ENCODE peak calls at places on chromosome 13, in nine cellular contexts. P is body of pancreas; A is endodermal cell; F is CD4-positive, CD25-positive, alpha-beta regulatory T cell; S is SJSA1; C is naive thymus-derived CD4-positive, alpha-beta T cell; X is hepatocyte; L is mammary epithelial cell; I is aorta. Q is an unnamed sample. For H3K27me3, the result is how much of the 10 kb centered on the place peaks cover.

GRCh38 chr13:74061939-74062595 is 72.1 kb downstream of the KLF12 start:
- DNase-seq in P (no peak), A (no peak), F (peak), S (no peak), C (peak), X (no peak), L (no peak), I (no peak), Q (no peak)

GRCh38 chr13:100234006-100234405 is 145.1 kb downstream of the PCCA start:
- DNase-seq in P (no peak), A (no peak), F (no peak), S (no peak), C (no peak), X (no peak), L (no peak), I (no peak), Q (no peak)

GRCh38 chr13:44312898-44313551 is 60.6 kb upstream of the SERP2 start:
- DNase-seq in P (no peak), A (no peak), F (no peak), S (peak), C (no peak), X (no peak), L (peak), I (no peak), Q (peak)

GRCh38 chr13:73450583-73450982 is 391.8 kb downstream of the KLF5 start:
- DNase-seq in P (no peak), A (no peak), F (no peak), S (no peak), C (no peak), X (no peak), L (peak), I (no peak), Q (no peak)

GRCh38 chr13:60258349-60258748 is 94.6 kb upstream of the DIAPH3 start:
- DNase-seq in P (no peak), A (peak), F (no peak), S (no peak), C (no peak), X (no peak), L (no peak), I (no peak), Q (no peak)

GRCh38 chr13:114258589-114258988 is 22.8 kb upstream of the UPF3A start:
- DNase-seq in P (no peak), A (no peak), F (no peak), S (no peak), C (no peak), X (no peak), L (no peak), I (no peak), Q (no peak)

GRCh38 chr13:25409938-25410337 is 38.2 kb downstream of the ATP8A2 start:
- DNase-seq in P (no peak), A (no peak), F (no peak), S (no peak), C (no peak), X (no peak), L (no peak), I (no peak), Q (no peak)

GRCh38 chr13:30881191-30881651 is 24.9 kb upstream of the MEDAG start:
- DNase-seq in P (no peak), A (no peak), F (no peak), S (no peak), C (no peak), X (no peak), L (no peak), I (peak), Q (no peak)

GRCh38 chr13:59722580-59722900 is 441.2 kb downstream of the DIAPH3 start:
- DNase-seq in P (no peak), A (peak), F (no peak), S (no peak), C (no peak), X (no peak), L (no peak), I (no peak), Q (no peak)

GRCh38 chr13:73958657-73959397 is 175.4 kb downstream of the KLF12 start:
- DNase-seq in P (no peak), A (no peak), F (no peak), S (no peak), C (no peak), X (peak), L (peak), I (no peak), Q (no peak)

GRCh38 chr13:21719463-21719862 is 48.6 kb downstream of the FGF9 start:
- DNase-seq in P (no peak), A (no peak), F (no peak), S (no peak), C (no peak), X (no peak), L (no peak), I (no peak), Q (no peak)

GRCh38 chr13:35694031-35694430 is 217.5 kb upstream of the MAB21L1 start:
- DNase-seq in P (no peak), A (peak), F (no peak), S (no peak), C (no peak), X (no peak), L (no peak), I (no peak), Q (no peak)

GRCh38 chr13:102707465-102707864 is 12.6 kb upstream of the METTL21C start:
- DNase-seq in P (no peak), A (no peak), F (no peak), S (no peak), C (no peak), X (no peak), L (peak), I (no peak), Q (peak)

GRCh38 chr13:21762512-21762911 is 91.6 kb downstream of the FGF9 start:
- DNase-seq in P (no peak), A (no peak), F (no peak), S (no peak), C (no peak), X (no peak), L (no peak), I (no peak), Q (no peak)

GRCh38 chr13:23667750-23668149 is 97.5 kb downstream of the TNFRSF19 start:
- DNase-seq in P (no peak), A (no peak), F (no peak), S (no peak), C (no peak), X (no peak), L (no peak), I (no peak), Q (no peak)

GRCh38 chr13:24606486-24607170 is 73.6 kb upstream of the ATP12A start:
- DNase-seq in P (no peak), A (no peak), F (no peak), S (no peak), C (no peak), X (no peak), L (no peak), I (peak), Q (no peak)

GRCh38 chr13:99985886-99986527 is 4.4 kb downstream of the ZIC2 start:
- DNase-seq in P (no peak), A (peak), F (no peak), S (peak), C (no peak), X (no peak), L (no peak), I (no peak), Q (no peak)

GRCh38 chr13:42740753-42741152 is 40.6 kb upstream of the FAM216B start:
- DNase-seq in P (peak), A (no peak), F (no peak), S (no peak), C (no peak), X (peak), L (no peak), I (no peak), Q (no peak)

GRCh38 chr13:20391597-20392452 is 133.8 kb downstream of the CRYL1 start:
- DNase-seq in P (no peak), A (peak), F (no peak), S (no peak), C (no peak), X (no peak), L (no peak), I (no peak), Q (no peak)

GRCh38 chr13:49112782-49113525 is 107.2 kb upstream of the MLNR start:
- DNase-seq in P (no peak), A (no peak), F (no peak), S (no peak), C (no peak), X (no peak), L (no peak), I (no peak), Q (no peak)

GRCh38 chr13:56247692-56248091 is 893.0 kb upstream of the PRR20A start:
- DNase-seq in P (no peak), A (no peak), F (no peak), S (no peak), C (no peak), X (no peak), L (no peak), I (no peak), Q (no peak)

GRCh38 chr13:22960827-22961226 is 220.0 kb upstream of the SGCG start:
- DNase-seq in P (no peak), A (peak), F (no peak), S (peak), C (no peak), X (no peak), L (no peak), I (no peak), Q (no peak)

GRCh38 chr13:51978836-51979556 is 32.3 kb downstream of the ATP7B start:
- DNase-seq in P (no peak), A (no peak), F (no peak), S (no peak), C (no peak), X (peak), L (no peak), I (no peak), Q (no peak)

GRCh38 chr13:102355251-102355650 is 46.6 kb downstream of the FGF14 start:
- DNase-seq in P (no peak), A (no peak), F (no peak), S (no peak), C (no peak), X (no peak), L (peak), I (no peak), Q (no peak)

GRCh38 chr13:43363156-43363918 is 340.0 kb downstream of the DNAJC15 start:
- DNase-seq in P (no peak), A (no peak), F (no peak), S (no peak), C (no peak), X (no peak), L (no peak), I (no peak), Q (peak)

GRCh38 chr13:51834581-51835158 is 10.3 kb downstream of the TMEM272 start:
- DNase-seq in P (no peak), A (no peak), F (no peak), S (peak), C (no peak), X (no peak), L (no peak), I (no peak), Q (no peak)

GRCh38 chr13:113974304-113975281 is 717 bp upstream of the C13orf46 start:
- DNase-seq in P (no peak), A (no peak), F (no peak), S (no peak), C (no peak), X (no peak), L (no peak), I (peak), Q (no peak)

GRCh38 chr13:95643471-95643813 is 1.1 kb downstream of the DZIP1 start:
- DNase-seq in P (no peak), A (peak), F (no peak), S (no peak), C (no peak), X (peak), L (peak), I (no peak), Q (no peak)

GRCh38 chr13:108086678-108087077 is 128.7 kb downstream of the LIG4 start:
- DNase-seq in P (no peak), A (peak), F (no peak), S (no peak), C (no peak), X (peak), L (no peak), I (no peak), Q (peak)

GRCh38 chr13:106520205-106521004 is 15.1 kb downstream of the EFNB2 start:
- DNase-seq in P (no peak), A (no peak), F (no peak), S (no peak), C (no peak), X (no peak), L (no peak), I (no peak), Q (no peak)

GRCh38 chr13:97810152-97810551 is 143.3 kb upstream of the IPO5 start:
- DNase-seq in P (no peak), A (no peak), F (no peak), S (no peak), C (no peak), X (peak), L (no peak), I (no peak), Q (no peak)

GRCh38 chr13:60282708-60283107 is 114.3 kb upstream of the TDRD3 start:
- DNase-seq in P (no peak), A (no peak), F (no peak), S (no peak), C (no peak), X (no peak), L (no peak), I (no peak), Q (no peak)

GRCh38 chr13:113950451-113951245 is 23.2 kb downstream of the C13orf46 start:
- DNase-seq in P (no peak), A (no peak), F (no peak), S (no peak), C (no peak), X (no peak), L (no peak), I (peak), Q (no peak)

GRCh38 chr13:51525567-51526165 is 58.6 kb upstream of the WDFY2 start:
- DNase-seq in P (no peak), A (no peak), F (no peak), S (no peak), C (no peak), X (no peak), L (peak), I (no peak), Q (no peak)

GRCh38 chr13:101649490-101650126 is 197.1 kb downstream of the ITGBL1 start:
- DNase-seq in P (no peak), A (no peak), F (no peak), S (no peak), C (no peak), X (peak), L (peak), I (no peak), Q (peak)

GRCh38 chr13:113962386-113962785 is 11.5 kb downstream of the C13orf46 start:
- DNase-seq in P (no peak), A (no peak), F (no peak), S (no peak), C (no peak), X (no peak), L (no peak), I (peak), Q (no peak)

GRCh38 chr13:28047784-28048388 is 52.5 kb downstream of the FLT3 start:
- DNase-seq in P (no peak), A (no peak), F (no peak), S (no peak), C (no peak), X (no peak), L (peak), I (no peak), Q (no peak)
- H3K4me3 ChIP-seq in P (no peak), A (no peak), F (no peak), S (no peak), C (no peak), X (no peak), L (no peak), I (no peak), Q (no peak)

GRCh38 chr13:50136678-50137077 is 121.4 kb downstream of the KCNRG start:
- DNase-seq in P (no peak), A (no peak), F (no peak), S (no peak), C (no peak), X (no peak), L (no peak), I (no peak), Q (no peak)
- H3K27me3 ChIP-seq in P (under half), A (half or more), F (under half), S (under half), C (under half), X (under half), L (under half), I (under half), Q (under half)

DNA sequence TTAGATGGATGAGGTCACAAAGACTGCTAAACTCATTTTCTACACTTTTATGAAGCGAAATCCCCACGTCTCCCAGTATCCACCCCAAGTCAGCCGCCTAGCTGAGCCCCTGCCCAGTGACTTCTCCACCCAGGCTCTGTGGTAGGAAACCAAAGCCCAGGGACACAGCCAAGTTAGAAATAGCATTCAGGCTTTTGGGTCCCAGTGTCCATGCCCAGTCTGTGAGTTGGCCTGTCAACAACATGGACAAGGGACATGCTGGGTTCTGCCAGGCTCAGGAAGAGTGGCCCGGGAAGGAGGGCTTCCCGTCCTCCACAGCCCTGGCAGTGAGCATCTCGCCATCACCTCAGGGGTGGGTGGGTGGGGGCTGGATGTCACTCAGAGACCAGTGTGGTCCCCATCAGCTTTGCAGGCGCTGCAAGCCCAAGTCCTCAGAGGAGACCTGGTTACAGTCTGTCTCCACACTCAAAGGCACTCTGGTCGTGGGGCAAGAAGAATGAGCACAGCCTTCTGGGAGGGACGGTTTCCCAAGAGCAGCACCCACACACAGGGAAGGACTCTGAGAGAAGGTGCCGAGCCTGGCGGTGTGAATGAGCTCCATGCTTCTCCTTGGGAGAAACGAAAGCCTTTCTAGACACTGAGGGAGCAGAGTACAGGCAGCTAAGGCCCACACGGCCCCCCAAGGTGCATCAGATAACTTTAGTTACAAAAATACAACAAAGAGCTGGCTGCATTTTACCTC is 473.8 kb downstream of the FOXO1 start:
- DNase-seq in P (no peak), A (no peak), F (no peak), S (no peak), C (no peak), X (no peak), L (no peak), I (no peak), Q (no peak)
- H3K27ac ChIP-seq in P (no peak), A (no peak), F (no peak), S (no peak), C (peak), X (no peak), L (no peak), I (peak), Q (no peak)

GRCh38 chr13:65595881-65596280 is 1634.3 kb downstream of the PCDH9 start:
- DNase-seq in P (no peak), A (no peak), F (no peak), S (no peak), C (no peak), X (no peak), L (no peak), I (no peak), Q (peak)
- H3K4me3 ChIP-seq in P (no peak), A (no peak), F (no peak), S (no peak), C (no peak), X (no peak), L (no peak), I (no peak), Q (no peak)

DNA sequence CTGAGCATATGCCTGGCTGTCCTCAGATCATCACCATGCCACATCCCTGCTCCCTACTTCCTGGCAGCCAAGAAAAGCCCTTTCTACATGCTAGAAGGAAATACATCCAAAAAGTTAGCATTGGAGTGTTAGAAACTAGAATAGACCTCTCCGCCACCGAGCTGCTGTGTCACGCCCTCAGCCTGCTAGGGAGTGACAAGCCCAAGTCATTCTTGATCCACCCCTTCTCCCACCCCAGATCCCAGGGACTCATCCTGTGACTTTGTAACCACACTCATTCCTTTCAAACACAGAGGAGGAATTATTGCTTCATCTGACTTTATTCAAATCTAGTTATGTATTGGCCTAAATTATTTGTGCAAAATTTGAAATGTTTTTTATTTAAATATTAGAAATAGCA is 45.3 kb downstream of the POLR1D start:
- DNase-seq in P (no peak), A (no peak), F (no peak), S (no peak), C (no peak), X (no peak), L (no peak), I (no peak), Q (no peak)
- H3K27me3 ChIP-seq in P (under half), A (under half), F (under half), S (under half), C (under half), X (under half), L (under half), I (under half), Q (under half)

GRCh38 chr13:110137677-110138008 is 169.3 kb downstream of the COL4A1 start:
- DNase-seq in P (peak), A (no peak), F (no peak), S (peak), C (no peak), X (peak), L (no peak), I (no peak), Q (no peak)
- H3K27ac ChIP-seq in P (peak), A (no peak), F (no peak), S (peak), C (no peak), X (peak), L (peak), I (no peak), Q (no peak)

DNA sequence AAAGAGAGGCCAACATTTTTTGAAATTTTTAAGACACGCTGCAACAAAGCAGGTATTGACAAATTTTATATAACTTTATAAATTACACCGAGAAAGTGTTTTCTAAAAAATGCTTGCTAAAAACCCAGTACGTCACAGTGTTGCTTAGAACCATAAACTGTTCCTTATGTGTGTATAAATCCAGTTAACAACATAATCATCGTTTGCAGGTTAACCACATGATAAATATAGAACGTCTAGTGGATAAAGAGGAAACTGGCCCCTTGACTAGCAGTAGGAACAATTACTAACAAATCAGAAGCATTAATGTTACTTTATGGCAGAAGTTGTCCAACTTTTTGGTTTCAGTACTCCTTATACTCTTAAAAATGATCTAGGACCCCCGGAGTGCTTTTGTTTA is 1.2 kb downstream of the BRCA2 start:
- DNase-seq in P (no peak), A (no peak), F (no peak), S (no peak), C (no peak), X (no peak), L (no peak), I (no peak), Q (no peak)
- H3K4me3 ChIP-seq in P (no peak), A (peak), F (peak), S (peak), C (peak), X (peak), L (no peak), I (peak), Q (peak)

DNA sequence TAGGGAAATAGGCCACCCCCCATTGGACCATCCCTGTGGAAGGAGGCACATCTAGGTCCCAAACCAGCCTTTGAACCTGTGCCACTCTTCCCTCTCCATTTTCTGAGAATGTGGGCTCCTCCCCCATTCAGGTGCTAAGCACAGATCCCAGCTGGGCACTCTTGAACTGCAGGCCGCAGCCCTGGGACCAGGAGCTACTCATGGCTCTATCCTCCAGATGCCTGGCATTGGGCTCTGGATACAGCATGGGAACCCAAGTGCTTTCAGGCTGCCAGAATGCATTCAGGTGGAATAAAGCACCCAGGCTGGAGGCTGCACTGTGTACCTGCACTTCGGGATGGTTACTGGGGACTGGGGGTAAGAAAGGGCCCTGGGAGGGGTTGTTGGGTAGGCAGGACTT is 1372.3 kb upstream of the SPRY2 start:
- DNase-seq in P (no peak), A (no peak), F (no peak), S (peak), C (no peak), X (no peak), L (no peak), I (no peak), Q (no peak)
- H3K27me3 ChIP-seq in P (under half), A (under half), F (under half), S (under half), C (under half), X (under half), L (under half), I (under half), Q (under half)

Q was measured in AG04450.